ENCODE peak calls at places on chromosomes 12 and 14, in four cellular contexts. P is thyroid gland, Y is neuronal stem cell, H is lower leg skin. Z is an unnamed sample.

GRCh38 chr12:111758120-111758561 is 8.6 kb upstream of the ALDH2 start:
- DNase-seq in H (no peak), Y (no peak), P (peak), Z (peak)

GRCh38 chr14:38310420-38310995 is 54.6 kb upstream of the CLEC14A start:
- DNase-seq in Y (no peak), H (no peak), P (no peak), Z (no peak)

GRCh38 chr14:28361486-28361885 is 405.1 kb upstream of the FOXG1 start:
- DNase-seq in P (no peak), Y (no peak), H (no peak), Z (no peak)

GRCh38 chr12:127052491-127053232 is 1214.3 kb upstream of the TMEM132C start:
- DNase-seq in Y (no peak), P (no peak), H (no peak), Z (no peak)

GRCh38 chr12:42779186-42779859 is 189.8 kb upstream of the PRICKLE1 start:
- DNase-seq in Y (no peak), H (no peak), P (no peak), Z (no peak)

GRCh38 chr14:21997300-21997699 is 323.7 kb upstream of the OR4E1 start:
- DNase-seq in P (no peak), Y (peak), H (no peak), Z (no peak)

GRCh38 chr14:77316872-77317271 is 3.8 kb downstream of the POMT2 start:
- DNase-seq in P (peak), H (peak), Y (no peak), Z (no peak)

GRCh38 chr12:109529618-109530300 is 43.5 kb downstream of the MMAB start:
- DNase-seq in H (no peak), P (no peak), Y (no peak), Z (peak)

GRCh38 chr12:120257041-120257821 is 8.3 kb downstream of the PXN start:
- DNase-seq in P (peak), Y (no peak), H (no peak), Z (peak)

GRCh38 chr12:74801625-74802024 is 264.0 kb downstream of the ATXN7L3B start:
- DNase-seq in H (no peak), P (no peak), Y (no peak), Z (no peak)

GRCh38 chr12:15000575-15000974 is 27.7 kb downstream of the PDE6H start:
- DNase-seq in H (no peak), P (no peak), Y (no peak), Z (no peak)

GRCh38 chr12:14998941-14999340 is 26.1 kb downstream of the PDE6H start:
- DNase-seq in Y (no peak), H (no peak), P (no peak), Z (no peak)

GRCh38 chr12:14999421-15000047 is 26.7 kb downstream of the PDE6H start:
- DNase-seq in Y (no peak), P (no peak), H (no peak), Z (no peak)

GRCh38 chr12:15004401-15004800 is 31.6 kb downstream of the PDE6H start:
- DNase-seq in P (no peak), Y (no peak), H (no peak), Z (no peak)

DNA sequence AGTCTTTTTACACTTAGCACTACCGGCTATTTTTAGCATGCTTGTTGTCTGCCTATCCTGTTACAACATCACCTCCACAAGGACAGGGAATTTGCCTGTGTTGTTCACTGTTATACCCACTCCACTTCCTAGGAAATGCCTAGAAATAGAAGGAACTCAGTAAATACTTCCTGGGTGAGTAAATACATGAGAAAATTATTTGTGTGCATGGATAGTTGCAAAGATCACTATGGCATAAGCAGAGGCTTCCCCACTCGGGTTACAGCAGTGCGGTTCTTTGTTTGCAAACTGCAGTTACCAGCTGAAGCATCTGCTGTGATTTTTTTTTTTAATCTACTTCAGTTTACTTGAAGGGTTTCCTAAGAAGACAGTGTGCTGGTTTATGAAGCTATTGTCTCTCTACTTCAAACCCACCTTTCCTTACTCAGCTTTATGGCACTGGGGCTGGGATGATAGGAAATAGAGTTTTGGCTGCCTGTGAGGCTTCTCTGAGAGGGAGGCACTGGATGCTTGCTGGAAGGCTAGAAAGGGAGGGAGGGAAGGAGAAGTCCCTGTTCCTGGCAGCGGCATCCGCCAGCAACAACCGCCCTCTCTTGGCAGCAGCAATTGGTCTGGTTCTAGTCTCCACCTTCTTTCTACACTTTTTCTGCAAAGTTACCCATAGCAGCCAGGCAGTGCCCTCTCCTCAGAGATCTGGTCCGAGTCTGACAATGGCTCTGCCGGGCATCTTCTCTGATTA is 29.1 kb downstream of the PDE6H start:
- DNase-seq in P (peak), Y (no peak), H (peak), Z (peak)
- H3K4me3 ChIP-seq in P (no peak), Y (no peak), H (no peak), Z (no peak)

GRCh38 chr12:80698847-80699542 is 8.4 kb upstream of the MYF6 start:
- DNase-seq in P (no peak), Y (no peak), H (no peak), Z (no peak)

GRCh38 chr12:80701388-80701787 is 6.0 kb upstream of the MYF6 start:
- DNase-seq in H (no peak), Y (no peak), P (no peak), Z (no peak)

GRCh38 chr12:80700327-80700726 is 7.1 kb upstream of the MYF6 start:
- DNase-seq in Y (no peak), P (no peak), H (no peak), Z (no peak)

GRCh38 chr12:80704430-80704829 is 3.0 kb upstream of the MYF6 start:
- DNase-seq in H (no peak), P (no peak), Y (no peak), Z (no peak)

GRCh38 chr12:80702889-80703605 is 4.4 kb upstream of the MYF6 start:
- DNase-seq in P (no peak), H (no peak), Y (no peak), Z (no peak)
- H3K4me3 ChIP-seq in P (no peak), H (no peak), Y (no peak), Z (peak)

GRCh38 chr14:69574266-69574953 is at the start of gene CCDC177:
- DNase-seq in Y (peak), H (peak), P (peak), Z (peak)

GRCh38 chr14:69573841-69574265 is 818 bp downstream of the CCDC177 start:
- DNase-seq in H (no peak), Y (peak), P (no peak), Z (no peak)

GRCh38 chr14:69572634-69573135 is 2.0 kb downstream of the CCDC177 start:
- DNase-seq in H (no peak), P (no peak), Y (no peak), Z (no peak)

GRCh38 chr14:69571879-69572633 is 2.6 kb downstream of the CCDC177 start:
- DNase-seq in Y (no peak), H (no peak), P (peak), Z (peak)

DNA sequence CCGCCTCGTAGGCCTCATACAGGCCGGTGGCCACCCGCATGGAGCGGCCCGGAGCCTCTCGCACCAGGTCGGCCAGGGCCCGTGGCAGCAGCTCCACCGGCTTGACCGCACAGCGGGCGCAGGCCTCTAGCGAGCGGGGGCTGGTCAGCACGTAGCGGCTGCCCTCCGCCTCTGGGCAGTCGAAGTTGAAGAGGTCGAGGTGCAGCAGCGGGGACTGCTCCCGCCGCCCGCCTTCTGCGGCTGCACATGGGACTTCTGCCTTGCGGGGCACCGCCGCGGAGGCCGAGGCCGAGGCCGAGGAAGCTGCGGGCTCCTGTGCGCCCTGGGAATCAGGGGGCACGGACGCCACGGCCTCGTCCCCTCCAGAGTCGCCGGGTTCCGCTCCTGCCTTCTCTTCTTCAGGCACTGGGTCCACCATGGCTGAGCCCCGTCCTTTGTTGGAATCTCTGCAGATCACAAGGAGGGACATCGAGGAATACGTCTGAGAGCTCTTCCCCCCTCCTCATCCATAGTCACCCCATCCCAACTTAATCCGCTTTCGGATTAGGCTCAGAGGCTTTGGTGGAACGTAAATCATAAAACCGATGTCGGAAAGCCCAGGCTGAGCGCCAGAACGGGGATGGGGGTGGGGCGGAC is 1.3 kb downstream of the CCDC177 start:
- DNase-seq in P (no peak), H (no peak), Y (no peak), Z (no peak)
- H3K4me3 ChIP-seq in P (no peak), H (no peak), Y (no peak), Z (peak)

GRCh38 chr14:100981808-100982207 is 78.3 kb upstream of the RTL1 start:
- DNase-seq in H (no peak), Y (no peak), P (no peak), Z (no peak)
- H3K4me3 ChIP-seq in H (no peak), Y (no peak), P (no peak), Z (no peak)

GRCh38 chr12:64385468-64385867 is 5.1 kb downstream of the C12orf56 start:
- DNase-seq in P (no peak), H (no peak), Y (no peak), Z (no peak)

GRCh38 chr12:64389154-64389553 is 1.4 kb downstream of the C12orf56 start:
- DNase-seq in P (no peak), Y (no peak), H (no peak), Z (no peak)

GRCh38 chr12:64392221-64392620 is 1.7 kb upstream of the C12orf56 start:
- DNase-seq in P (no peak), H (no peak), Y (no peak), Z (no peak)

GRCh38 chr12:64387201-64387816 is 3.2 kb downstream of the C12orf56 start:
- DNase-seq in H (no peak), Y (no peak), P (peak), Z (no peak)

DNA sequence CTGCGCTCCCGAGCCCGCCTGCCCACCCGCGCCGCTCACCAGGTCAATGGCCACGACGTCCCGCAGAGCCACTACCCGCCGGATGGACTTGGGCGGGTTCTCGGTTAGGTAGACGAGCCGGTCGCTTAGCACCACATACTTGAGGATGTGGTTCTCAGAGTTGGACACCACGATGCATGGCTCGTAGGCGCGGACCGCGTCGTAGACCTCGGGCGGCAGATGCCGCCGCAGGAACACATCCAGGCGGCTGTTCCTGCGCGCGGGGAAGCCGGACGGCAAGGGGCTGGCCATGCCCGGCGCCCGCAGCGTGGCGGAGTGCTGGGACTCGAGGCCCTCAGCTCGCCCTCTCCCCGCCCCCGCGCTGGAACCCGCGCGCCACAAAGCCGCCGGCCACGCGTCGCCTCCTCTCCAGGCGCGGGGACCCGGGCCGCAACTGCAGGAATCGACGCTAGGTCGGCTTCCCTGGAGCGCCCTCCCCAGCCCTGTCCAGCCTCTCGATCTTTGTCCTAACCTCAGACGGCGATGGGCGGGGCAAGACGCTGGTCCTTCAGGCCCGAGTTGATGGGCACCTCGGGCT is at the start of gene C12orf56:
- DNase-seq in Y (no peak), H (no peak), P (peak), Z (peak)
- H3K4me3 ChIP-seq in Y (no peak), H (peak), P (no peak), Z (peak)

GRCh38 chr12:6635375-6635855 is 344 bp downstream of the LPAR5 start:
- DNase-seq in Y (no peak), H (no peak), P (no peak), Z (no peak)
- H3K4me3 ChIP-seq in Y (no peak), H (no peak), P (no peak), Z (no peak)

GRCh38 chr12:105235299-105235746 is 651 bp downstream of the APPL2 start:
- DNase-seq in Y (no peak), P (no peak), H (no peak), Z (no peak)
- H3K4me3 ChIP-seq in Y (peak), P (peak), H (peak), Z (peak)

GRCh38 chr12:58069268-58069967 is 128.1 kb downstream of the ATP23 start:
- DNase-seq in P (no peak), Y (no peak), H (no peak), Z (no peak)

GRCh38 chr12:58067610-58068387 is 126.4 kb downstream of the ATP23 start:
- DNase-seq in Y (no peak), H (no peak), P (no peak), Z (no peak)

GRCh38 chr12:58064681-58065080 is 123.3 kb downstream of the ATP23 start:
- DNase-seq in Y (no peak), P (no peak), H (no peak), Z (no peak)

GRCh38 chr12:58068706-58069105 is 127.3 kb downstream of the ATP23 start:
- DNase-seq in Y (no peak), P (no peak), H (no peak), Z (no peak)

DNA sequence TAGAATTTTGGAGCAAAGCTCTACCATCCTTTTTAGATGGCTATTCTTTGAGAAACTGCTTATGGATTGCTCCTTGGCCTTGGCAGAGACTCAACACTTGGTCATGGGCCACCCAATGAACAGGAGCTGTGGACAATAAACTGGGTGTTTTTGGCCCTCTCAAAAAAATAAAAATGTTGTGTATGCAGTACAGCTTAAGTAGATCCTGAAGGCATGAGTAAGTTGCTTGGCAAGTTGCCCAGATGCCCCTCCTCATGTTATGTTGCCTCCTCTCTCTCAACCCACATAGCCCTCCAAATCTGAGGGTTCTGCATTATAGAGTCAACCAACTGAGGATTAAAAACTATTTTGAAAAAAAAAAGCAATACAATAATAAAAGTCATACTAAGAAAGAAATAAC is 124.9 kb downstream of the ATP23 start:
- DNase-seq in P (peak), Y (no peak), H (no peak), Z (no peak)
- H3K4me3 ChIP-seq in P (no peak), Y (no peak), H (no peak), Z (no peak)

GRCh38 chr14:65357091-65357490 is 55.4 kb upstream of the FUT8 start:
- DNase-seq in H (no peak), Y (no peak), P (no peak), Z (no peak)
- H3K4me3 ChIP-seq in H (no peak), Y (no peak), P (no peak), Z (no peak)

Z was measured in right cardiac atrium.